ENCODE peak calls at places on chromosomes 2 and 18, in ten cellular contexts. One of them, this sample, is unnamed. For H3K4me1, the result is how much of the 10 kb centered on the place peaks cover.

GRCh38 chr2:170221317-170222288 is 43.7 kb downstream of the MYO3B start:
- DNase-seq in HCT116: no peak
- DNase-seq in fibroblast of lung: peak
- DNase-seq in H9: no peak
- DNase-seq in K562: no peak
- DNase-seq in A549: peak
- DNase-seq in IMR-90: peak
- DNase-seq in OCI-LY7: no peak
- DNase-seq in neural progenitor cell: no peak
- DNase-seq in PC-3: peak
- DNase-seq in this sample: peak

GRCh38 chr2:3168230-3168891 is 209.3 kb downstream of the EIPR1 start:
- DNase-seq in HCT116: no peak
- DNase-seq in PC-3: peak
- DNase-seq in fibroblast of lung: peak
- DNase-seq in A549: no peak
- DNase-seq in OCI-LY7: no peak
- DNase-seq in IMR-90: peak
- DNase-seq in H9: no peak
- DNase-seq in K562: no peak
- DNase-seq in neural progenitor cell: peak
- DNase-seq in this sample: peak

GRCh38 chr2:74181739-74182138 is 3.1 kb upstream of the MOB1A start:
- DNase-seq in H9: no peak
- DNase-seq in fibroblast of lung: no peak
- DNase-seq in IMR-90: no peak
- DNase-seq in A549: no peak
- DNase-seq in PC-3: no peak
- DNase-seq in neural progenitor cell: no peak
- DNase-seq in K562: peak
- DNase-seq in OCI-LY7: peak
- DNase-seq in HCT116: no peak
- DNase-seq in this sample: no peak

GRCh38 chr2:38075436-38076249 is at the start of gene CYP1B1:
- DNase-seq in fibroblast of lung: peak
- DNase-seq in neural progenitor cell: peak
- DNase-seq in PC-3: no peak
- DNase-seq in K562: no peak
- DNase-seq in IMR-90: no peak
- DNase-seq in OCI-LY7: no peak
- DNase-seq in HCT116: no peak
- DNase-seq in H9: no peak
- DNase-seq in A549: no peak
- DNase-seq in this sample: no peak

GRCh38 chr2:235576337-235576910 is 82.6 kb downstream of the AGAP1 start:
- DNase-seq in OCI-LY7: no peak
- DNase-seq in fibroblast of lung: no peak
- DNase-seq in HCT116: no peak
- DNase-seq in IMR-90: no peak
- DNase-seq in H9: no peak
- DNase-seq in K562: no peak
- DNase-seq in A549: no peak
- DNase-seq in neural progenitor cell: no peak
- DNase-seq in PC-3: peak
- DNase-seq in this sample: no peak

GRCh38 chr2:50514881-50515280 is 517.1 kb downstream of the NRXN1 start:
- DNase-seq in H9: peak
- DNase-seq in fibroblast of lung: no peak
- DNase-seq in OCI-LY7: no peak
- DNase-seq in K562: no peak
- DNase-seq in PC-3: no peak
- DNase-seq in neural progenitor cell: peak
- DNase-seq in A549: no peak
- DNase-seq in IMR-90: no peak
- DNase-seq in HCT116: no peak
- DNase-seq in this sample: no peak

GRCh38 chr18:58639751-58640427 is 11.0 kb upstream of the ALPK2 start:
- DNase-seq in IMR-90: peak
- DNase-seq in A549: no peak
- DNase-seq in H9: no peak
- DNase-seq in K562: no peak
- DNase-seq in neural progenitor cell: no peak
- DNase-seq in PC-3: peak
- DNase-seq in HCT116: no peak
- DNase-seq in OCI-LY7: no peak
- DNase-seq in fibroblast of lung: peak
- DNase-seq in this sample: peak

GRCh38 chr2:154600931-154601494 is 97.5 kb upstream of the KCNJ3 start:
- DNase-seq in OCI-LY7: no peak
- DNase-seq in HCT116: no peak
- DNase-seq in H9: no peak
- DNase-seq in K562: no peak
- DNase-seq in A549: no peak
- DNase-seq in fibroblast of lung: no peak
- DNase-seq in neural progenitor cell: no peak
- DNase-seq in IMR-90: no peak
- DNase-seq in PC-3: no peak
- DNase-seq in this sample: no peak

GRCh38 chr2:143399679-143400078 is 270.5 kb downstream of the ARHGAP15 start:
- DNase-seq in K562: no peak
- DNase-seq in HCT116: no peak
- DNase-seq in fibroblast of lung: no peak
- DNase-seq in A549: no peak
- DNase-seq in H9: no peak
- DNase-seq in neural progenitor cell: no peak
- DNase-seq in OCI-LY7: no peak
- DNase-seq in IMR-90: peak
- DNase-seq in PC-3: peak
- DNase-seq in this sample: no peak

GRCh38 chr2:171509945-171510731 is 12.1 kb upstream of the CYBRD1 start:
- DNase-seq in OCI-LY7: no peak
- DNase-seq in HCT116: no peak
- DNase-seq in A549: no peak
- DNase-seq in IMR-90: no peak
- DNase-seq in H9: no peak
- DNase-seq in K562: no peak
- DNase-seq in fibroblast of lung: no peak
- DNase-seq in neural progenitor cell: no peak
- DNase-seq in PC-3: no peak
- DNase-seq in this sample: no peak

DNA sequence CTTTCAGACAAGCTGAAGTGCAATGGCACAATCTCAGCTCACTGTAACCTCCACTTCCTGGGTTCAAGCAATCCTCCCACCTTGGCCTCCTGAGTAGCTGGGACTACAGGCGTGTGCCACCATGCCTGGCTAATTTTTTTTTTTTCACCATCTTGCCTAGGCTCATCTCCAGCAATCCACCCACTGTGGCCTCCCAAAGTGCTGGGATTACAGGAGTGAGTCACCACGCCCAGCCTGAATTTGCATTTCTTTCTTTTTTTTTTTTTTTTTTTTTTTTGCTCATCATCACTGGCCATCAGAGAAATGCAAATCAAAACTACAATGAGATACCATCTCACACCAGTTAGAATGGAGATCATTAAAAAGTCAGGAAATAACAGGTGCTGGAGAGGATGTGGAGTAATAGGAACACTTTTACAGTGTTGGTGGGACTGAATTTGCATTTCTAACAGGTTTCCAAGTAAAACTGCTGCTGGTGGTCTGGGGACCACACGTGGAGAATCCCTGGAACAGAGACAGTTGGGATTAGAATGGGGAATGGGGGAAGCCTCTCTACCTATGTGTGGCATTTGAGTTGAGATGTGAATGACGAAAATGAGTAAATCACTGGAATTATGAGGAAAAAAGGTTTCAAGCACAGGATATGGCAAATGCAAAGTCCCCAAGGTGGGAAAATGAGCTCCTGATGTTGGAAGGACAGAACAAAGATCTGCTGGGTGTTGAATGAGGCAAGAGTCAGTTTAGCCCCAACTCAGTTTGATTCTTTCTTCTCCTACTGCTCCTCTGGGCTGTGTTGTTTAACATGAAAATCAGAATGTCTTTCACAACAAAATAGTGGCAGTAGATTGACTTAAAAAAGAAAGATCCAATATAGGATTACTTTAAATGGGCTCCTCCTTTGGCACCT is 88.8 kb upstream of the MAP4K4 start:
- DNase-seq in IMR-90: no peak
- DNase-seq in K562: no peak
- DNase-seq in A549: no peak
- DNase-seq in PC-3: no peak
- DNase-seq in HCT116: no peak
- DNase-seq in OCI-LY7: no peak
- DNase-seq in fibroblast of lung: no peak
- DNase-seq in neural progenitor cell: no peak
- DNase-seq in H9: no peak
- DNase-seq in this sample: no peak
- H3K4me2 ChIP-seq in IMR-90: no peak
- H3K4me2 ChIP-seq in K562: no peak
- H3K4me2 ChIP-seq in A549: no peak
- H3K4me2 ChIP-seq in PC-3: no peak
- H3K4me2 ChIP-seq in HCT116: no peak
- H3K4me2 ChIP-seq in OCI-LY7: no peak
- H3K4me2 ChIP-seq in fibroblast of lung: no peak
- H3K4me2 ChIP-seq in neural progenitor cell: no peak
- H3K4me2 ChIP-seq in H9: no peak
- H3K4me2 ChIP-seq in this sample: no peak

DNA sequence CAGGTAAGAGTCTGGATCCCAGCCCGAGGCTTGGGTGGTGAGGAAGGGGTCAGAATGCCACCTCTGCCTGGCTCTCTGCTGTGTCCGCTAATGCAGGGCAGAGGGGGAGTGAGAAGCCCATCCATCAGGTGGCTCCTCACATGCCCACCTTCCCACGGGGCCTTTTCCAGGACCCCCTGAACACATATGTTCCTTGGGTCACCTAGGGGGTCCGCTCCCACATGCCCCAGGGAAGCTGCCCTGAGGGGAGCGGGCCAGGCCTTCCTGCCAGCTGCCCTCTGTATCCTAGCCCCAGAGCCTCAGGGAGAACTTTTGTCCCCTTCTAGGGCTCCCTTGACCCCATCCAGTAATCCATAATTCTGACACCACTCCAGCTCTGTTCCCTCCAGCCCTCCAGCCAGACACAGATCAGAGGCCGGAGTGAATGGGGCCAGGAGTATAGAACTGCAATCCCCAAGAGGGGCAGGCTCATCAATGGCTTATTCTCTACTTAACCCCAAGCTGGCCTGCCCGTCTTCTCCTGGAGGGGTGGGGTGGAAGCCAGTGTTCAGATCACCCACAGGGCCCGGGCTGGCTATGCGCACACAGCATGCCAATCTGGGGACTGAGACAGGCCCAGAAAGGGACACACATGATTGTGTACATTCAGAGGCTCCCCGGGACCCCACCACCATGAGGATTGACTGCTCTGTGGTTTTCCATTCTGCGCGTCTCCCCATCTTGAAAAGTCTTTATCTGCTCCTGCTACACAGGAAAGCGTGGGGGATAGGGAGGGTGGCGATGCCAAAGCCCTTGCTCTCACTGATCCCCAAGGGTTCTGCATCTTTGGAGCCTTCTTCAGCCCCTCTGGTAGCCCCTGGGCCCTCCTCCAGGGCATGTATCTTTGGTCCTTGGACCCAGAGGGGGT is 1.1 kb downstream of the EMILIN1 start:
- DNase-seq in K562: no peak
- DNase-seq in H9: no peak
- DNase-seq in PC-3: no peak
- DNase-seq in neural progenitor cell: no peak
- DNase-seq in IMR-90: no peak
- DNase-seq in A549: no peak
- DNase-seq in OCI-LY7: no peak
- DNase-seq in HCT116: no peak
- DNase-seq in fibroblast of lung: no peak
- DNase-seq in this sample: no peak
- H3K4me1 ChIP-seq in K562: half or more
- H3K4me1 ChIP-seq in H9: under half
- H3K4me1 ChIP-seq in PC-3: under half
- H3K4me1 ChIP-seq in neural progenitor cell: under half
- H3K4me1 ChIP-seq in IMR-90: under half
- H3K4me1 ChIP-seq in A549: under half
- H3K4me1 ChIP-seq in OCI-LY7: half or more
- H3K4me1 ChIP-seq in HCT116: under half
- H3K4me1 ChIP-seq in fibroblast of lung: under half
- H3K4me1 ChIP-seq in this sample: under half

GRCh38 chr2:237432484-237433092 is 18.6 kb upstream of the COL6A3 start:
- DNase-seq in PC-3: peak
- DNase-seq in IMR-90: peak
- DNase-seq in K562: no peak
- DNase-seq in H9: peak
- DNase-seq in neural progenitor cell: no peak
- DNase-seq in A549: peak
- DNase-seq in OCI-LY7: no peak
- DNase-seq in HCT116: peak
- DNase-seq in fibroblast of lung: peak
- DNase-seq in this sample: peak

GRCh38 chr2:237435844-237436590 is 22.1 kb upstream of the COL6A3 start:
- DNase-seq in OCI-LY7: no peak
- DNase-seq in HCT116: no peak
- DNase-seq in PC-3: peak
- DNase-seq in fibroblast of lung: peak
- DNase-seq in IMR-90: peak
- DNase-seq in A549: peak
- DNase-seq in K562: no peak
- DNase-seq in H9: no peak
- DNase-seq in neural progenitor cell: no peak
- DNase-seq in this sample: no peak

GRCh38 chr2:237434916-237435315 is 21.0 kb upstream of the COL6A3 start:
- DNase-seq in A549: no peak
- DNase-seq in neural progenitor cell: no peak
- DNase-seq in HCT116: no peak
- DNase-seq in K562: peak
- DNase-seq in PC-3: peak
- DNase-seq in fibroblast of lung: peak
- DNase-seq in H9: no peak
- DNase-seq in IMR-90: peak
- DNase-seq in OCI-LY7: no peak
- DNase-seq in this sample: no peak

GRCh38 chr2:237431856-237432255 is 17.9 kb upstream of the COL6A3 start:
- DNase-seq in IMR-90: no peak
- DNase-seq in H9: no peak
- DNase-seq in K562: no peak
- DNase-seq in fibroblast of lung: peak
- DNase-seq in PC-3: peak
- DNase-seq in A549: no peak
- DNase-seq in HCT116: no peak
- DNase-seq in OCI-LY7: no peak
- DNase-seq in neural progenitor cell: no peak
- DNase-seq in this sample: no peak

GRCh38 chr2:237433920-237434319 is 20.0 kb upstream of the COL6A3 start:
- DNase-seq in A549: no peak
- DNase-seq in H9: no peak
- DNase-seq in OCI-LY7: no peak
- DNase-seq in IMR-90: no peak
- DNase-seq in neural progenitor cell: no peak
- DNase-seq in PC-3: peak
- DNase-seq in fibroblast of lung: no peak
- DNase-seq in K562: no peak
- DNase-seq in HCT116: no peak
- DNase-seq in this sample: no peak
- H3K4me2 ChIP-seq in A549: no peak
- H3K4me2 ChIP-seq in H9: no peak
- H3K4me2 ChIP-seq in OCI-LY7: no peak
- H3K4me2 ChIP-seq in IMR-90: no peak
- H3K4me2 ChIP-seq in neural progenitor cell: no peak
- H3K4me2 ChIP-seq in PC-3: peak
- H3K4me2 ChIP-seq in fibroblast of lung: no peak
- H3K4me2 ChIP-seq in K562: no peak
- H3K4me2 ChIP-seq in HCT116: no peak
- H3K4me2 ChIP-seq in this sample: no peak

GRCh38 chr2:219496781-219497494 is 1.8 kb upstream of the GMPPA start:
- DNase-seq in neural progenitor cell: peak
- DNase-seq in PC-3: no peak
- DNase-seq in K562: no peak
- DNase-seq in fibroblast of lung: peak
- DNase-seq in A549: no peak
- DNase-seq in OCI-LY7: no peak
- DNase-seq in HCT116: no peak
- DNase-seq in IMR-90: no peak
- DNase-seq in H9: no peak
- DNase-seq in this sample: no peak
- H3K4me1 ChIP-seq in neural progenitor cell: under half
- H3K4me1 ChIP-seq in PC-3: under half
- H3K4me1 ChIP-seq in K562: half or more
- H3K4me1 ChIP-seq in fibroblast of lung: under half
- H3K4me1 ChIP-seq in A549: under half
- H3K4me1 ChIP-seq in OCI-LY7: under half
- H3K4me1 ChIP-seq in HCT116: under half
- H3K4me1 ChIP-seq in IMR-90: under half
- H3K4me1 ChIP-seq in H9: under half
- H3K4me1 ChIP-seq in this sample: under half

This sample was measured in keratinocyte.